ENCODE peak calls at places on chromosomes 16 and 17, in five cellular contexts. One of them, this sample, is unnamed.

GRCh38 chr17:12730931-12731521 is 58.3 kb upstream of the ARHGAP44 start:
- DNase-seq in GM12878: no peak
- DNase-seq in K562: peak
- DNase-seq in SK-N-SH: no peak
- DNase-seq in IMR-90: peak
- DNase-seq in this sample: peak

GRCh38 chr17:41710472-41711090 is 1.6 kb upstream of the GAST start:
- DNase-seq in GM12878: no peak
- DNase-seq in K562: no peak
- DNase-seq in SK-N-SH: no peak
- DNase-seq in IMR-90: peak
- DNase-seq in this sample: peak

GRCh38 chr17:35084987-35085386 is 21.5 kb upstream of the RFFL start:
- DNase-seq in GM12878: no peak
- DNase-seq in IMR-90: peak
- DNase-seq in K562: peak
- DNase-seq in SK-N-SH: no peak
- DNase-seq in this sample: peak

GRCh38 chr17:80441133-80441578 is 26.2 kb downstream of the ENDOV start:
- DNase-seq in GM12878: no peak
- DNase-seq in K562: peak
- DNase-seq in SK-N-SH: peak
- DNase-seq in IMR-90: peak
- DNase-seq in this sample: peak

GRCh38 chr17:7593296-7593695 is 3.4 kb upstream of the SOX15 start:
- DNase-seq in K562: no peak
- DNase-seq in IMR-90: no peak
- DNase-seq in SK-N-SH: no peak
- DNase-seq in GM12878: no peak
- DNase-seq in this sample: no peak

GRCh38 chr16:65318138-65318537 is 196.3 kb upstream of the CDH11 start:
- DNase-seq in SK-N-SH: peak
- DNase-seq in K562: no peak
- DNase-seq in GM12878: no peak
- DNase-seq in IMR-90: no peak
- DNase-seq in this sample: no peak

GRCh38 chr17:28398280-28398981 is 7.6 kb downstream of the SLC46A1 start:
- DNase-seq in K562: peak
- DNase-seq in IMR-90: peak
- DNase-seq in SK-N-SH: no peak
- DNase-seq in GM12878: no peak
- DNase-seq in this sample: no peak

GRCh38 chr16:60681014-60681413 is 1355.2 kb downstream of the CDH8 start:
- DNase-seq in IMR-90: no peak
- DNase-seq in GM12878: no peak
- DNase-seq in SK-N-SH: no peak
- DNase-seq in K562: no peak
- DNase-seq in this sample: no peak

DNA sequence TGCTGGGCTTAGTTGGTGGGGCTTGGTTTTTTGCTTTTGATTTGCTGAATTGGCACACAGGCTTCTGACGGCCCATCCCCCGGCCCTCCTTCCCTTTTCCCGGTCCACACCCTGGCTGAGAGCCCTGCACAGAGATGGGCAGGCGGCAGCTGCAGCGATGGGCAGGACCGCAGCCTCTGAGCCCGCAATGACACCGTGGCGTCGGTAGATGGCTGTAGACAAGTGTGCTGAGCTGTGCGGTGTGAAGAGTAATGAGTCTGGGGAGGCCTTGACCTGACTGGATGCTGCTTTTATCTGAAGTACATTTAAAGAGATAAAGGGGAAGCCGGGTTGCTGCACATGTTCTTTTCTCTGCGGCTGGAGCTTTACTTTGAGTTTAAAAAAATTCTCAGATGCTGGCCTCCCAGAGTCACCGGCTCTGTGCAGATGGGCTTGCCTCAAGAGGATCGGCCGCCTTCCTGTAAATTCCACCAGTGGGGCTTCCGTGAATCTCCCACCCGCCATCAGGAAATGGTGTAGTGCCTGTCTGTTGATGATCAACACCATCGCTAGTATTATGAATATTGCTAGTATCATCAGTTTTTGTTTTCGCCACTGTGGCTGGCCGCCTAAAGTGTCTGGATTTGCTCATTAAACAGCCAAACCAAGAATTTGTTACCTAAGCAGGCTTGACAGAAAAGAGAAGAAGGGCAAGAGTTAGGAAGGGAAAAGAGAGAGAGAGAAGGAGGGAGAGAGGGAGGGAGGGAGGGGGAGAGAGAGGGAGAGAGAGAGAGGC is 245.6 kb upstream of the RBFOX1 start:
- DNase-seq in IMR-90: no peak
- DNase-seq in SK-N-SH: peak
- DNase-seq in K562: peak
- DNase-seq in GM12878: no peak
- DNase-seq in this sample: peak
- TF ChIP-seq RCOR1 in IMR-90: no peak
- TF ChIP-seq RCOR1 in SK-N-SH: no peak
- TF ChIP-seq RCOR1 in K562: no peak
- TF ChIP-seq RCOR1 in GM12878: no peak
- TF ChIP-seq RCOR1 in this sample: no peak

DNA sequence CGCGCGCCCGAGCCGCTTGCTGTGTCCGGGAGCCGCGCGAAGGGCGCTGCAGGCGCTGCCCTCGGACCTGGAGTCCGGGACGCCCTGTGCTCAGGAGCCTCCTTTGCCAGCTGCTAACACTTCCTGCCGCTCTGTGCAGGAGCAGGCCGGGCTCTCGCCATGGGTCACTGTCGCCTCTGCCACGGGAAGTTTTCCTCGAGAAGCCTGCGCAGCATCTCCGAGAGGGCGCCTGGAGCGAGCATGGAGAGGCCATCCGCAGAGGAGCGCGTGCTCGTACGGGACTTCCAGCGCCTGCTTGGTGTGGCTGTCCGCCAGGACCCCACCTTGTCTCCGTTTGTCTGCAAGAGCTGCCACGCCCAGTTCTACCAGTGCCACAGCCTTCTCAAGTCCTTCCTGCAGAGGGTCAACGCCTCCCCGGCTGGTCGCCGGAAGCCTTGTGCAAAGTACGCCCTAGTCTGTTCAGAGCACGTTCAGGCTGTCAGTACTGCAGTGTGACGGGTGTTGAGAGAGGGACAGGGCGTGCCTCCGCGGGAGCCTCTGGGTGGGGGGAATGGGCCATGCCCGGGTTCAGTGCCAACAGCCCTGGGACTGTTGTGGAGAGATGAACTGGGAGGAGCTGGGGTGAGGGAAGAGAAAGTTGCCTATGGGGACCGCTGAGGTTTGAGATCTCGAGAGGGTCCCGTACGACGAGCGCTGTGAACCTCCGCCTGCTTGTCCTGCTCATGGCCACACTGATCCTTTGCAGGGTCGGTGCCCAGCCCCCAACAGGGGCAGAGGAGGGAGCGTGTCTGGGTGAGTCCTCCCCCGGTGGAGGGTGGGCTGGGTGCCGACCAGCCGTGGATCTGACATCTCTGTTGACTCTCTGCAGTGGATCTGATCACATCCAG is 1.3 kb downstream of the ZNF276 start:
- DNase-seq in K562: peak
- DNase-seq in IMR-90: peak
- DNase-seq in GM12878: no peak
- DNase-seq in SK-N-SH: no peak
- DNase-seq in this sample: peak
- TF ChIP-seq RCOR1 in K562: no peak
- TF ChIP-seq RCOR1 in IMR-90: no peak
- TF ChIP-seq RCOR1 in GM12878: no peak
- TF ChIP-seq RCOR1 in SK-N-SH: no peak
- TF ChIP-seq RCOR1 in this sample: no peak

DNA sequence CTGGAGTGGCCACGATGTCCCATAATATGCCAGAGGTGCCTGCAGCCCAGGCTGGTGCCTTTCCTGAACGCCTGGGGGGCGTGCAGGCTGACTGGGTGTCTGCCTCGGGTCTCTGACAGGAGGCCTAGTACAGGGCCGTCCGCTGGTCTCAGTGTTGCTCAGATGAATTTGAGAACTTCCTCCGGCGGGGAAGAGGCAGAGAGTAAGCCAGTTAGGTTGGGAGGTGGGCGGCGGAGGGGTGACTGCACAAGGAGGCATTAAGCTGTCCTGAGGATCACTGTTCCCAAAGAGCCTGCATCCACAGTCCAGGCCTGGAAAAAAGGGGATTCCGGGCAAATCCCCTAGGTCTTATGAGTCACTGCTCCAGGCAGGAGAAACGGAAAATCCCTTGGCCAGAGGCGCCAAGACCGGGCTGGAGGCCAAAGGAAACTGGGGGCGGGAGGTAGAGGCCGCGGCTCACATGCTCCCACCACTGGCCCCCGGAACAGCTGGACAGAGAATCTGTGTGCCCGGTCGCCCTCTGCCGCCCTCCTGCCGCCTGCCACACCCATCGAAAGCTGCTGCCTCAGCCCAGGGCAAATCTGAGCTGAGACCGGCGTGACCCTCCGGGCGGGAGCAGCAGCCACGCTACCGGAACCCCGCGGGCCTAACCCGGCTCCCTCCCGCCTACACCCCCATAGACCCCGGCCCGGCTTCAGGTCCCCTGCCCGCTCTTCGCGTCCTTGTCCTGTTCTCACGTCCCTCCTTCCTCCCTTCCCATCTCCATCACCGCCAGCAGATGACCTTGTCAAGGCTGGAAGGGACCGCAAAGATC is 1.2 kb downstream of the TRIM47 start:
- DNase-seq in GM12878: no peak
- DNase-seq in K562: no peak
- DNase-seq in SK-N-SH: peak
- DNase-seq in IMR-90: peak
- DNase-seq in this sample: peak
- TF ChIP-seq RCOR1 in GM12878: no peak
- TF ChIP-seq RCOR1 in K562: no peak
- TF ChIP-seq RCOR1 in SK-N-SH: no peak
- TF ChIP-seq RCOR1 in IMR-90: peak
- TF ChIP-seq RCOR1 in this sample: no peak

GRCh38 chr16:11107781-11108465 is 148.1 kb downstream of the SOCS1 start:
- DNase-seq in K562: no peak
- DNase-seq in GM12878: no peak
- DNase-seq in IMR-90: peak
- DNase-seq in SK-N-SH: no peak
- DNase-seq in this sample: no peak
- TF ChIP-seq RCOR1 in K562: no peak
- TF ChIP-seq RCOR1 in GM12878: no peak
- TF ChIP-seq RCOR1 in IMR-90: no peak
- TF ChIP-seq RCOR1 in SK-N-SH: no peak
- TF ChIP-seq RCOR1 in this sample: no peak

GRCh38 chr16:55370762-55371482 is 46.9 kb downstream of the IRX6 start:
- DNase-seq in GM12878: no peak
- DNase-seq in SK-N-SH: peak
- DNase-seq in IMR-90: peak
- DNase-seq in K562: peak
- DNase-seq in this sample: peak
- TF ChIP-seq RCOR1 in GM12878: no peak
- TF ChIP-seq RCOR1 in SK-N-SH: no peak
- TF ChIP-seq RCOR1 in IMR-90: no peak
- TF ChIP-seq RCOR1 in K562: no peak
- TF ChIP-seq RCOR1 in this sample: no peak

GRCh38 chr16:48188449-48189102 is 32.8 kb upstream of the ABCC12 start:
- DNase-seq in SK-N-SH: no peak
- DNase-seq in IMR-90: no peak
- DNase-seq in GM12878: peak
- DNase-seq in K562: no peak
- DNase-seq in this sample: no peak
- TF ChIP-seq RCOR1 in SK-N-SH: no peak
- TF ChIP-seq RCOR1 in IMR-90: no peak
- TF ChIP-seq RCOR1 in GM12878: peak
- TF ChIP-seq RCOR1 in K562: no peak
- TF ChIP-seq RCOR1 in this sample: no peak

This sample was measured in A549.